ENCODE peak calls at places on chromosomes 7 and 10, in six cellular contexts. E is left ventricle myocardium superior; T is naive thymus-derived CD8-positive, alpha-beta T cell; D is naive B cell; Q is HFFc6; Z is smooth muscle cell of the brain vasculature. C is an unnamed sample.

GRCh38 chr7:155071121-155071651 is 1.1 kb downstream of the HTR5A start:
- DNase-seq in E (no peak), T (no peak), D (no peak), Q (no peak), Z (no peak), C (no peak)

GRCh38 chr10:32979041-32979440 is 21.0 kb upstream of the ITGB1 start:
- DNase-seq in E (no peak), T (no peak), D (no peak), Q (no peak), Z (no peak), C (no peak)

GRCh38 chr10:132429281-132430230 is 32.6 kb downstream of the PWWP2B start:
- DNase-seq in E (no peak), T (no peak), D (no peak), Q (no peak), Z (no peak), C (no peak)

GRCh38 chr10:13272164-13272571 is 27.7 kb downstream of the PHYH start:
- DNase-seq in E (peak), T (no peak), D (no peak), Q (no peak), Z (no peak), C (no peak)

GRCh38 chr7:128454808-128455555 is 696 bp upstream of the HILPDA start:
- DNase-seq in E (no peak), T (no peak), D (no peak), Q (peak), Z (no peak), C (peak)

GRCh38 chr7:6258440-6259182 is 13.8 kb downstream of the CYTH3 start:
- DNase-seq in E (no peak), T (no peak), D (peak), Q (peak), Z (peak), C (peak)

GRCh38 chr10:5563991-5564536 is 39.3 kb downstream of the CALML3 start:
- DNase-seq in E (no peak), T (peak), D (no peak), Q (peak), Z (no peak), C (no peak)

GRCh38 chr10:6400331-6400730 is 179.7 kb downstream of the PRKCQ start:
- DNase-seq in E (no peak), T (no peak), D (no peak), Q (no peak), Z (no peak), C (no peak)

GRCh38 chr7:52211930-52212329 is 823.5 kb upstream of the POM121L12 start:
- DNase-seq in E (no peak), T (no peak), D (no peak), Q (no peak), Z (no peak), C (no peak)

GRCh38 chr7:255038-255435 is 34.9 kb upstream of the FOXL3 start:
- DNase-seq in E (peak), T (no peak), D (no peak), Q (no peak), Z (no peak), C (no peak)

GRCh38 chr10:60883187-60883586 is 60.8 kb downstream of the RHOBTB1 start:
- DNase-seq in E (no peak), T (no peak), D (no peak), Q (peak), Z (no peak), C (no peak)

GRCh38 chr7:25031007-25031406 is 51.0 kb upstream of the OSBPL3 start:
- DNase-seq in E (no peak), T (no peak), D (no peak), Q (no peak), Z (no peak), C (no peak)

GRCh38 chr7:102284399-102284798 is 2.3 kb upstream of the SH2B2 start:
- DNase-seq in E (no peak), T (no peak), D (peak), Q (no peak), Z (no peak), C (no peak)

GRCh38 chr10:48494073-48494472 is 110.8 kb downstream of the ARHGAP22 start:
- DNase-seq in E (no peak), T (no peak), D (no peak), Q (no peak), Z (no peak), C (no peak)

C was measured in astrocyte of the cerebellum.